ENCODE peak calls at places on chromosomes 4 and X, in nine cellular contexts. M is GM23248; U is body of pancreas; F is kidney glomerular epithelial cell; H is activated CD4-positive, alpha-beta T cell treated with anti-CD3 and anti-CD28 coated beads for 1 hour; E is kidney tubule cell; G is occipital lobe; B is NCI-H1930; P is iris pigment epithelial cell. Q is an unnamed sample.

GRCh38 chr4:87026795-87027495 is 92.1 kb downstream of the AFF1 start:
- DNase-seq in U (no peak), E (no peak), F (no peak), P (no peak), M (no peak), B (no peak), H (no peak), G (no peak), Q (no peak)

GRCh38 chr4:71187399-71188196 is 151.2 kb upstream of the SLC4A4 start:
- DNase-seq in M (peak), P (peak), U (peak), B (no peak), H (no peak), G (peak), F (peak), E (peak), Q (peak)

GRCh38 chr4:54400802-54401201 is 171.7 kb downstream of the PDGFRA start:
- DNase-seq in F (no peak), H (no peak), U (no peak), G (peak), P (peak), E (peak), M (peak), B (no peak), Q (no peak)

GRCh38 chrX:42290608-42291007 is 367.3 kb upstream of the CASK start:
- DNase-seq in B (no peak), P (no peak), E (peak), H (no peak), G (no peak), U (no peak), F (no peak), M (peak), Q (no peak)

GRCh38 chr4:184287697-184288255 is 70.1 kb upstream of the ENPP6 start:
- DNase-seq in M (peak), G (no peak), U (peak), F (peak), P (peak), H (no peak), E (peak), B (no peak), Q (no peak)

GRCh38 chr4:176400816-176401461 is 81.2 kb downstream of the SPCS3 start:
- DNase-seq in B (no peak), G (no peak), E (peak), P (peak), M (peak), U (no peak), F (peak), H (no peak), Q (no peak)

GRCh38 chr4:2486981-2487380 is 18.1 kb downstream of the RNF4 start:
- DNase-seq in H (no peak), B (no peak), E (no peak), M (no peak), G (no peak), F (no peak), U (no peak), P (no peak), Q (no peak)

GRCh38 chrX:85065512-85066198 is 62.0 kb downstream of the APOOL start:
- DNase-seq in U (no peak), E (no peak), M (no peak), F (no peak), H (no peak), G (no peak), P (no peak), B (no peak), Q (no peak)

GRCh38 chrX:53186363-53186762 is 38.6 kb downstream of the KDM5C start:
- DNase-seq in G (no peak), B (no peak), M (peak), H (no peak), U (no peak), P (peak), E (peak), F (peak), Q (no peak)

GRCh38 chr4:88147799-88148217 is 10.6 kb downstream of the ABCG2 start:
- DNase-seq in P (no peak), E (no peak), U (no peak), H (no peak), M (no peak), F (no peak), B (no peak), G (no peak), Q (no peak)

GRCh38 chr4:53591372-53591892 is at the start of gene LNX1:
- DNase-seq in E (peak), M (no peak), B (peak), F (no peak), H (no peak), G (no peak), U (peak), P (no peak), Q (no peak)

GRCh38 chr4:6489962-6490361 is 17.5 kb upstream of the PPP2R2C start:
- DNase-seq in B (no peak), E (no peak), M (no peak), G (no peak), H (no peak), P (no peak), F (no peak), U (no peak), Q (no peak)

GRCh38 chrX:12463873-12464272 is 325.6 kb downstream of the FRMPD4 start:
- DNase-seq in H (no peak), E (no peak), U (no peak), B (no peak), F (no peak), P (no peak), G (no peak), M (no peak), Q (no peak)

GRCh38 chrX:23478056-23478455 is 143.4 kb downstream of the PTCHD1 start:
- DNase-seq in P (peak), U (no peak), E (peak), G (no peak), F (no peak), H (no peak), B (no peak), M (peak), Q (no peak)

GRCh38 chrX:101415180-101416130 is 7.4 kb downstream of the HNRNPH2 start:
- DNase-seq in G (peak), M (peak), P (peak), F (peak), U (no peak), E (peak), B (peak), H (no peak), Q (no peak)

GRCh38 chr4:140626982-140627381 is 58.2 kb upstream of the UCP1 start:
- DNase-seq in P (peak), M (no peak), U (no peak), B (no peak), F (no peak), E (no peak), G (no peak), H (no peak), Q (no peak)

GRCh38 chr4:88106205-88106604 is 52.2 kb downstream of the ABCG2 start:
- DNase-seq in F (no peak), M (peak), G (no peak), H (no peak), U (no peak), B (no peak), P (peak), E (peak), Q (no peak)

GRCh38 chr4:749771-750666 is 44.4 kb downstream of the PCGF3 start:
- DNase-seq in G (no peak), M (peak), B (no peak), F (no peak), P (peak), H (no peak), E (no peak), U (no peak), Q (peak)

GRCh38 chr4:42315231-42315630 is 82.1 kb upstream of the SHISA3 start:
- DNase-seq in P (no peak), G (no peak), U (no peak), H (no peak), M (no peak), B (no peak), E (no peak), F (no peak), Q (no peak)

GRCh38 chr4:87038837-87039715 is 104.3 kb downstream of the AFF1 start:
- DNase-seq in F (peak), M (peak), U (peak), P (peak), E (peak), G (peak), H (no peak), B (no peak), Q (peak)

GRCh38 chrX:112662559-112663427 is 16.9 kb downstream of the LHFPL1 start:
- DNase-seq in P (no peak), G (no peak), H (no peak), B (no peak), M (no peak), U (no peak), E (no peak), F (no peak), Q (no peak)

GRCh38 chrX:108537005-108537404 is 97.4 kb downstream of the COL4A5 start:
- DNase-seq in G (no peak), F (peak), E (peak), H (no peak), B (no peak), M (peak), U (peak), P (peak), Q (no peak)

GRCh38 chrX:134732676-134733075 is 74.4 kb upstream of the PLAC1 start:
- DNase-seq in F (no peak), P (no peak), U (no peak), H (no peak), B (no peak), E (no peak), G (no peak), M (no peak), Q (no peak)

GRCh38 chr4:8188743-8189550 is 10.1 kb upstream of the SH3TC1 start:
- DNase-seq in B (no peak), F (peak), E (peak), G (peak), H (no peak), M (peak), P (no peak), U (peak), Q (peak)

GRCh38 chr4:156898373-156899117 is 73.1 kb downstream of the PDGFC start:
- DNase-seq in F (no peak), B (no peak), E (no peak), H (no peak), U (no peak), P (peak), M (peak), G (no peak), Q (no peak)

GRCh38 chr4:7381890-7382633 is 52.7 kb downstream of the PSAPL1 start:
- DNase-seq in H (no peak), M (no peak), U (no peak), F (no peak), G (no peak), B (no peak), E (no peak), P (no peak), Q (no peak)

GRCh38 chr4:130722370-130722769 is 1626.4 kb downstream of the C4orf33 start:
- DNase-seq in G (no peak), H (no peak), U (no peak), B (no peak), F (no peak), E (no peak), P (no peak), M (no peak), Q (no peak)

GRCh38 chr4:168409089-168409801 is 71.0 kb downstream of the DDX60L start:
- DNase-seq in F (peak), P (peak), B (no peak), M (peak), H (no peak), G (no peak), U (no peak), E (peak), Q (no peak)

GRCh38 chrX:133005038-133005437 is 46.6 kb upstream of the HS6ST2 start:
- DNase-seq in P (peak), U (no peak), M (peak), B (no peak), H (no peak), G (no peak), E (peak), F (no peak), Q (no peak)

GRCh38 chrX:42739258-42739657 is 38.7 kb downstream of the PPP1R2C start:
- DNase-seq in H (no peak), M (no peak), U (no peak), E (no peak), F (no peak), B (no peak), G (no peak), P (no peak), Q (no peak)

GRCh38 chr4:38948551-38948950 is 80.9 kb downstream of the FAM114A1 start:
- DNase-seq in E (peak), H (no peak), F (peak), U (peak), B (no peak), P (peak), M (peak), G (peak), Q (no peak)

GRCh38 chr4:86302242-86302641 is 57.6 kb downstream of the MAPK10 start:
- DNase-seq in G (peak), M (peak), P (peak), U (peak), F (no peak), H (no peak), E (peak), B (peak), Q (no peak)

GRCh38 chrX:150486011-150486410 is 82.4 kb upstream of the MTM1 start:
- DNase-seq in U (peak), E (peak), P (peak), G (peak), M (peak), B (no peak), F (peak), H (peak), Q (peak)

GRCh38 chrX:24208494-24209240 is 59.1 kb downstream of the ZFX start:
- DNase-seq in F (no peak), E (no peak), H (no peak), G (no peak), P (no peak), M (no peak), U (peak), B (no peak), Q (no peak)

GRCh38 chr4:54185380-54185779 is 43.7 kb upstream of the PDGFRA start:
- DNase-seq in G (no peak), H (no peak), F (no peak), U (no peak), E (no peak), M (no peak), B (no peak), P (no peak), Q (no peak)

GRCh38 chrX:123873956-123874355 is 14.1 kb downstream of the XIAP start:
- DNase-seq in E (no peak), M (no peak), G (no peak), U (no peak), F (no peak), H (no peak), B (no peak), P (no peak), Q (no peak)

GRCh38 chrX:2449135-2449886 is 51.5 kb downstream of the DHRSX start:
- DNase-seq in U (no peak), B (no peak), H (no peak), P (no peak), M (no peak), F (no peak), E (peak), G (no peak), Q (no peak)

GRCh38 chr4:159240690-159241089 is 137.8 kb downstream of the RAPGEF2 start:
- DNase-seq in E (no peak), G (no peak), B (no peak), H (no peak), U (no peak), P (peak), F (no peak), M (peak), Q (no peak)

GRCh38 chrX:119990995-119991787 is 47.6 kb upstream of the NKAP start:
- DNase-seq in B (no peak), P (no peak), H (no peak), E (no peak), M (no peak), G (no peak), U (peak), F (no peak), Q (no peak)